ENCODE peak calls at places on chromosomes 16 and 17, in four cellular contexts. U is keratinocyte, K is GM23338, Q is lower leg skin. Z is an unnamed sample.

GRCh38 chr17:11488407-11488806 is 109.9 kb upstream of the DNAH9 start:
- DNase-seq in U (no peak), K (no peak), Q (no peak), Z (no peak)

GRCh38 chr16:54586474-54587175 is 300.0 kb upstream of the IRX3 start:
- DNase-seq in U (no peak), K (no peak), Q (no peak), Z (no peak)

GRCh38 chr16:31880322-31880979 is 6.8 kb downstream of the ZNF267 start:
- DNase-seq in U (no peak), K (no peak), Q (no peak), Z (no peak)

GRCh38 chr16:53034306-53034705 is 18.4 kb downstream of the CHD9NB start:
- DNase-seq in U (no peak), K (no peak), Q (no peak), Z (no peak)

GRCh38 chr16:58842746-58843145 is 108.6 kb upstream of the GOT2 start:
- DNase-seq in U (no peak), K (no peak), Q (no peak), Z (no peak)

GRCh38 chr16:85083051-85083639 is 29.1 kb downstream of the CIBAR2 start:
- DNase-seq in U (no peak), K (peak; percentile 83), Q (no peak), Z (no peak)

GRCh38 chr17:58328195-58329034 is at the start of gene TSPOAP1:
- DNase-seq in U (no peak), K (peak; percentile 86), Q (no peak), Z (no peak)

GRCh38 chr16:27549857-27550581 is at the start of the genes GTF3C1 and KATNIP:
- DNase-seq in U (peak; percentile 88), K (peak; percentile 99), Q (peak; percentile 100), Z (peak; percentile 81)

GRCh38 chr16:2934450-2934849 is 22.7 kb downstream of the FLYWCH1 start:
- DNase-seq in U (no peak), K (no peak), Q (no peak), Z (no peak)

GRCh38 chr16:30068750-30069574 is 3.4 kb downstream of the ALDOA start:
- DNase-seq in U (no peak), K (peak; percentile 57), Q (no peak), Z (no peak)

GRCh38 chr17:37848690-37849616 is 75.3 kb upstream of the TBC1D3K start:
- DNase-seq in U (peak; percentile 67), K (no peak), Q (no peak), Z (peak; percentile 99)

GRCh38 chr16:70298988-70299938 is at the start of gene DDX19B:
- DNase-seq in U (peak; percentile 9), K (peak; percentile 85), Q (peak; percentile 96), Z (no peak)

GRCh38 chr17:44367219-44367618 is 3.6 kb upstream of the FAM171A2 start:
- DNase-seq in U (no peak), K (no peak), Q (no peak), Z (no peak)

GRCh38 chr17:76472258-76472645 is 4.8 kb downstream of the AANAT start:
- DNase-seq in U (no peak), K (no peak), Q (no peak), Z (no peak)

GRCh38 chr17:32191306-32191705 is 49.0 kb downstream of the RHOT1 start:
- DNase-seq in U (no peak), K (no peak), Q (no peak), Z (no peak)

GRCh38 chr16:82658796-82659195 is 32.0 kb downstream of the CDH13 start:
- DNase-seq in U (no peak), K (no peak), Q (no peak), Z (no peak)

GRCh38 chr17:12859520-12859919 is 70.2 kb downstream of the ARHGAP44 start:
- DNase-seq in U (no peak), K (no peak), Q (no peak), Z (no peak)

GRCh38 chr17:13410874-13411273 is 190.9 kb downstream of the HS3ST3A1 start:
- DNase-seq in U (no peak), K (no peak), Q (no peak), Z (no peak)

GRCh38 chr17:80820331-80820730 is 171.3 kb upstream of the CHMP6 start:
- DNase-seq in U (no peak), K (no peak), Q (no peak), Z (no peak)

DNA sequence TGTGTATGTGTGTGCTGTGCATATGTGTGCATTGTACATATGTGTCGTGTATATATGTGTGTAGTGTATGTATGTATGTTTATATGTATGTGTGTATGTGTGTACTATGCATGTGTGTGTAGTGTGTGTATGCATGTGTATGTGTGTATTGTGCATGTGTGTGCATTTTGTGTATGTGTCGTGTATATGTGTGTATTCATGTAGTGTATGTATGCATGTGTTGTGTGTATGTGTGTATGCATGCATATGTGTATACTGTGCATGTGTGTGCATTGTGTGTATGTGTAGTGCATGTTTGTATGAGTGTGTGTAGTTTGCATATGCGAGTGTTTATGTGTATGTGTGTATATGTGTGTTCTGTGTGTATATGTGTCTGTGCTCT is 15.5 kb upstream of the CCL17 start:
- DNase-seq in U (no peak), K (no peak), Q (no peak), Z (no peak)
- H3K4me3 ChIP-seq in U (no peak overlapping the region), K (no peak overlapping the region), Q (no peak overlapping the region), Z (no peak overlapping the region)

GRCh38 chr17:42252528-42253172 is 23.5 kb downstream of the STAT5B start:
- DNase-seq in U (no peak), K (no peak), Q (no peak), Z (no peak)

GRCh38 chr17:42253173-42253545 is 23.0 kb downstream of the STAT5B start:
- DNase-seq in U (no peak), K (no peak), Q (no peak), Z (no peak)

GRCh38 chr17:42249681-42250446 is 26.3 kb downstream of the STAT5B start:
- DNase-seq in U (no peak), K (no peak), Q (no peak), Z (no peak)

GRCh38 chr17:42253601-42254000 is 22.6 kb downstream of the STAT5B start:
- DNase-seq in U (no peak), K (no peak), Q (no peak), Z (no peak)

DNA sequence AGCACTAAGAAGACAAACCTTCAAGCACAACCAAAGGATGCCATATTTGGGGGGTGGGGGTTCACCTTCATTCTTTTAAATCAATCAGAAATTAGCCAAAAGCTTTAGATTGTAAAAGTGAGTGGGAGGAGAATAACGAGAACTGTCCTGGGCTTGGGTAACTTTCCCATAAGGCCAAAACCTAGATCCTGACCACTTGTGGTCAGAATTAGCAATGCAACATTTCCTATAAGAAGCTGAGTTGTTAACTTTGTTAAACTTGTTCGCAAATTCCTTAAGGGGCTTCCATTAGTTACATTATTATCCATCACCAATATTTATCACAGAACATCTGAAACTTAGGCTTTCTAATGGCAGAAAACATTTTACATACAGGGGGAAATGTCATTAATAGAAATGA is 25.1 kb downstream of the STAT5B start:
- DNase-seq in U (no peak), K (peak; percentile 46), Q (no peak), Z (no peak)
- TF ChIP-seq CTCF in U (no peak), K (peak; percentile 42), Q (no peak), Z (no peak)

DNA sequence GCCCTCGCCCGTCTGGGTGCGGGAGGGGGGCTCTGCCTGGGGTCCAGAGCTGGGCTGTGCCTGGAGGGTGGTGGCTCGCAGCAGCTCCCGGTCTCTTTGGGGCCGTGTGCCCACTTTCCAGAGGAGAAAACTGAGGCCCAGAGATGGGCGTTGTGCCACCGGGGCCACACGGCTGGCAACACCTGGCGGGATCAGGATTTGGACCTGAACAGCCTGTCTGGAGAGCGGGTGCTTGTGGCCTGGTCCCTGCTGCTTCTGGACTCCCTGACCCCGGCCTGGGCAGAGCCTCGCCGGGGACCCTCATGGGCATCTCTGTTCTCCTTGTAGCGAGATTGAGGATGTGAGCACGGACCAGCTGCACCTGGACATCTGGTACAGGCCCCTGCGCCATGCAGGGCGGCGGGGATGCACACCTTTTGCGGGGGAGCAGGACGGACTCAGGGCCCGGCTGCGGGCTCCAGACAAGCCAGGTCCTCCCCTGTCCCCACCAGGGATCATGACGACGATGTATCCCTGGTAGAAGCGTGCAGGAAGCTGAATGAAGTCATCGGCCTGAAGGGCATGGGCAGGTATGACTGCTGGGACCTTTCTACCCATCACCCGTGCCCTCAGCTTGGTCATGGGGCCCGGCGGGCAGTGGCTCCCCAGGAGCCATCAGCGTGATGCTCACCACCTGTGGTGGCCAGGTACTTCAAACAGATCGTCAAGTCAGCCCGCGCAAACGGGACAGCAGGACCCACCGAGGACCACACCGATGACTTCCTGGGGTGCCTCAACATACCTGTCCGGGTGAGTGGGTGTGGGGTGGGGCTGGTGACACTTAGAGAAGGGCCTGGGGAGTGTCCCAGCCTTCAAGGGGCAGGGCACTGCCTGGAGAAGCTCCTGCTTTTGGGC is 8.3 kb downstream of the BAIAP3 start:
- DNase-seq in U (no peak), K (no peak), Q (no peak), Z (no peak)
- H3K4me3 ChIP-seq in U (no peak overlapping the region), K (no peak overlapping the region), Q (no peak overlapping the region), Z (no peak overlapping the region)

GRCh38 chr17:7436556-7437368 is 1.5 kb downstream of the TMEM102 start:
- DNase-seq in U (no peak), K (peak; percentile 92), Q (peak; percentile 95), Z (no peak)
- TF ChIP-seq CTCF in U (peak; percentile 87), K (peak; percentile 84), Q (no peak), Z (peak; percentile 64)

Z was measured in kidney epithelial cell.